ENCODE peak calls at places on chromosome 10, in four cellular contexts. O is cardiac fibroblast, H is BJ, Q is epithelial cell of esophagus. J is an unnamed sample.

GRCh38 chr10:50396491-50397311 is 145.4 kb upstream of the ASAH2 start:
- DNase-seq in H (no peak), Q (peak; percentile 55), O (peak; percentile 78), J (peak; percentile 66)

GRCh38 chr10:6671976-6672375 is 91.9 kb upstream of the PRKCQ start:
- DNase-seq in Q (no peak), O (no peak), H (no peak), J (no peak)

GRCh38 chr10:60331886-60332285 is 57.8 kb downstream of the ANK3 start:
- DNase-seq in O (no peak), H (no peak), Q (no peak), J (no peak)

GRCh38 chr10:91284486-91285090 is 64.1 kb downstream of the PCGF5 start:
- DNase-seq in H (no peak), O (no peak), Q (peak; percentile 7), J (no peak)

GRCh38 chr10:79454259-79454658 is 8.8 kb upstream of the ZCCHC24 start:
- DNase-seq in H (peak; percentile 54), O (peak; percentile 91), Q (peak; percentile 93), J (peak; percentile 93)

GRCh38 chr10:6580279-6581029 is 378 bp upstream of the PRKCQ start:
- DNase-seq in H (peak; percentile 1), O (peak; percentile 21), Q (peak; percentile 70), J (peak; percentile 23)

GRCh38 chr10:93074137-93074596 is 474 bp downstream of the CYP26A1 start:
- DNase-seq in H (no peak), Q (no peak), O (no peak), J (no peak)

GRCh38 chr10:112562803-112563663 is 116.0 kb downstream of the VTI1A start:
- DNase-seq in O (peak; percentile 18), H (no peak), Q (peak; percentile 21), J (peak; percentile 52)

GRCh38 chr10:14328881-14329280 is 1.8 kb downstream of the FRMD4A start:
- DNase-seq in Q (no peak), O (no peak), H (no peak), J (no peak)

GRCh38 chr10:128156999-128157755 is 31.0 kb upstream of the MKI67 start:
- DNase-seq in Q (no peak), H (no peak), O (no peak), J (no peak)

GRCh38 chr10:13928362-13928921 is 341.7 kb downstream of the PRPF18 start:
- DNase-seq in Q (no peak), H (no peak), O (no peak), J (no peak)

GRCh38 chr10:113062977-113063967 is 113.2 kb downstream of the TCF7L2 start:
- DNase-seq in H (no peak), O (no peak), Q (no peak), J (no peak)

GRCh38 chr10:124642076-124642710 is 102.0 kb downstream of the FAM53B start:
- DNase-seq in Q (no peak), O (no peak), H (no peak), J (no peak)

GRCh38 chr10:118701529-118702323 is 53.0 kb downstream of the CACUL1 start:
- DNase-seq in O (peak; percentile 18), H (no peak), Q (no peak), J (no peak)

GRCh38 chr10:119503821-119504220 is 38.7 kb downstream of the RGS10 start:
- DNase-seq in O (no peak), H (no peak), Q (no peak), J (no peak)

GRCh38 chr10:34544400-34544799 is 270.7 kb downstream of the PARD3 start:
- DNase-seq in O (no peak), H (no peak), Q (no peak), J (no peak)

GRCh38 chr10:26485150-26485941 is 47.2 kb downstream of the APBB1IP start:
- DNase-seq in O (peak; percentile 30), H (peak; percentile 29), Q (no peak), J (no peak)

GRCh38 chr10:86342111-86342863 is 24.3 kb downstream of the GRID1 start:
- DNase-seq in O (no peak), H (no peak), Q (no peak), J (no peak)

GRCh38 chr10:109977382-109977806 is 30.4 kb upstream of the ADD3 start:
- DNase-seq in O (peak; percentile 72), Q (no peak), H (no peak), J (no peak)

GRCh38 chr10:555281-555680 is 134.2 kb downstream of the DIP2C start:
- DNase-seq in O (no peak), H (no peak), Q (no peak), J (no peak)

GRCh38 chr10:98261436-98262277 is 6.3 kb downstream of the LOXL4 start:
- DNase-seq in H (no peak), Q (no peak), O (no peak), J (no peak)

GRCh38 chr10:29530112-29530976 is 104.4 kb downstream of the SVIL start:
- DNase-seq in Q (no peak), H (no peak), O (no peak), J (no peak)

GRCh38 chr10:29243061-29243460 is 45.8 kb upstream of the LYZL1 start:
- DNase-seq in O (no peak), H (no peak), Q (no peak), J (no peak)

GRCh38 chr10:11865561-11865960 is 42.4 kb downstream of the PROSER2 start:
- DNase-seq in Q (no peak), O (no peak), H (no peak), J (no peak)

GRCh38 chr10:133276435-133277201 is at the start of gene ADAM8:
- DNase-seq in Q (peak; percentile 51), O (no peak), H (no peak), J (no peak)

GRCh38 chr10:133276100-133276434 is 601 bp downstream of the ADAM8 start:
- DNase-seq in H (no peak), Q (no peak), O (no peak), J (no peak)

GRCh38 chr10:133277277-133277992 is 767 bp upstream of the ADAM8 start:
- DNase-seq in O (no peak), H (no peak), Q (no peak), J (no peak)

GRCh38 chr10:133274751-133275682 is 1.7 kb downstream of the ADAM8 start:
- DNase-seq in H (no peak), O (no peak), Q (peak; percentile 90), J (peak; percentile 77)

DNA sequence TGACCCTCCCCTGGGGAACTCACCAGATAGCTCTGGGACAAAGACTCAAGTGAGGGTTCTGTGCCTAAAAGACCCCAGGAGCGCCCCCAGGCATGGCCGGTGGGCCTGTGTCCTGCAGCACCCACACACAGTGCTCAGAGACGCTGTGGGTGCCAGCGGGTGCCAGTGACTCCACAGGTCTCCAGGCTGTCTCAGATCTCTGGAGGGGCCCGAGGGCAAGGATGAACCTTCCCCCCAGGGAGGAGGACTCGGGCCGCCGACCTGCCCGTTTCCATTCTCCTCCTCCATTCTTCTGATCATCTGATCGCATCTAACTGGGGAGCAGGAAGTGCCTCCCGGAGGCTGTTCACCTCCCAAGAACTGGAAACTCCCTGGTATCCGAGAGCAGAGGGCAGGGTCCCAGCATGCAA is 980 bp downstream of the ADAM8 start:
- DNase-seq in H (no peak), O (no peak), Q (peak; percentile 46), J (peak; percentile 50)
- H3K4me3 ChIP-seq in H (no peak overlapping the region), O (no peak overlapping the region), Q (no peak overlapping the region), J (peak overlapping the region; percentile 37)

GRCh38 chr10:43201545-43202131 is 63.4 kb downstream of the CSGALNACT2 start:
- DNase-seq in H (no peak), O (no peak), Q (no peak), J (no peak)
- H3K4me3 ChIP-seq in H (no peak overlapping the region), O (no peak overlapping the region), Q (no peak overlapping the region), J (no peak overlapping the region)

GRCh38 chr10:72322030-72322279 is 32.8 kb downstream of the DNAJB12 start:
- DNase-seq in Q (no peak), H (no peak), O (no peak), J (no peak)

GRCh38 chr10:72320676-72321247 is 34.0 kb downstream of the DNAJB12 start:
- DNase-seq in O (peak; percentile 100), H (peak; percentile 98), Q (peak; percentile 98), J (peak; percentile 97)

GRCh38 chr10:72319416-72320254 is 35.1 kb downstream of the DNAJB12 start:
- DNase-seq in O (peak; percentile 94), H (no peak), Q (peak; percentile 98), J (peak; percentile 94)

GRCh38 chr10:72322280-72323058 is 32.2 kb downstream of the DNAJB12 start:
- DNase-seq in O (peak; percentile 44), H (no peak), Q (peak; percentile 95), J (peak; percentile 93)

GRCh38 chr10:72321248-72322029 is 33.3 kb downstream of the DNAJB12 start:
- DNase-seq in Q (no peak), O (no peak), H (no peak), J (no peak)
- H3K4me3 ChIP-seq in Q (no peak overlapping the region), O (peak overlapping the region; percentile 24), H (no peak overlapping the region), J (peak overlapping the region; percentile 7)

DNA sequence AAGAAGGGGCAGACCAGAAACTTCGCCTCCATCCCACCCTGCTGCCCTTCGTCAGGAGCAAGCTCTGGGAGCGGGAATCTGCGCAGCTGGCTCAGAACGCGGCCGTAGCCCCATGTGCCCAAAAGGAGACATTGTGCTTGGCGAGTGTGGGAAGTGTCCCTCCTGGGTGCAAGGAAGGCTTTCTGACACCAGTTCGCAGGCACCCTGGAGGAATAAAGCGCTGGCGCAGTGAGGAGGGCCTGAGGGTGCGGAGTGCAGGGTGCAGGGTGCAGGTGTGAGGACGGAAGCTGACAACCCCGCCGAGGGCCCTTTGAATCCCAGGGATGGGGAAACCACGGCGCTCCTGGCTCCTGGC is 811 bp downstream of the SLIT1 start:
- DNase-seq in O (no peak), H (no peak), Q (no peak), J (no peak)
- H3K4me3 ChIP-seq in O (no peak overlapping the region), H (no peak overlapping the region), Q (no peak overlapping the region), J (no peak overlapping the region)

GRCh38 chr10:27741173-27742091 is 4.2 kb downstream of the MKX start:
- DNase-seq in O (no peak), Q (no peak), H (no peak), J (no peak)

GRCh38 chr10:27742926-27743735 is 2.5 kb downstream of the MKX start:
- DNase-seq in H (no peak), Q (peak; percentile 24), O (peak; percentile 11), J (no peak)

GRCh38 chr10:27743736-27744477 is 1.7 kb downstream of the MKX start:
- DNase-seq in Q (peak; percentile 22), O (peak; percentile 9), H (no peak), J (no peak)

GRCh38 chr10:27744478-27745379 is 890 bp downstream of the MKX start:
- DNase-seq in O (peak; percentile 11), H (no peak), Q (peak; percentile 27), J (no peak)

DNA sequence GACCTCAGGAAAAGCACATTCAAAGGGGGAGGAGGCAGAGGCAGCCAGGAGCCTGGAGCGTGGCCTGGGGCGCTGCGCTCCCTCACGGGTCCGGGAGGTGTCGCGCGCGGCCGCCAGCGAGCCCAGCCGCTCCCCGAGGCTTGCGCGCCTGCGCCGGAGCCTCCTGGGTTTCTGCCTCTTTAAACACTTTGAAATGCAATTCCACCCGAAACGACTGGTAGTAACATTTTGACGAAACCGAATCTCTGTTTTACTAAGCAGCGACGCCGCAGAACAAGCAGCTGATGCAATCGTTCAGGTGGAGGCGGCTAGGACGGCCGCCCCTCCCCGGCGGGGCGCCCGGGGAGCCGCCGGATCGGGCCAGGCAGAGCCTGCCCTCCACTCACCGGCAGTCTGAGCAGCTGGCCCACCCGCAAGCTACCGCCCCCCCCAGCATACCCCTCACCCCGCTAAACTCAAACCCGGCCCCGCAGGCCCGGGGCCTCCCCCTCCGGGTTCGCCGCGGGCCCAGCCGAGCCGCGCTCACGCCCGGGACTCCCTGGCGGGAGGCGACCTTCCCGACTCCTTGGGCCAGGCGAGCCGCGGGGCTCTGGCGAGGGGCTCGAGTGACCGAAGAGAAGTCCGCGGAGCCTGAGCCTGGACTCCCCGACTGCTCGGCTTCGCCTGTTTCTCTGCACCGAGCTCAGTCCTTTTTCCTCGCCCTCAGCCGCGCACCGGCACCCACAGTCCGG is 3.3 kb downstream of the MKX start:
- DNase-seq in H (peak; percentile 61), O (peak; percentile 76), Q (peak; percentile 69), J (peak; percentile 41)
- H3K4me3 ChIP-seq in H (peak overlapping the region; percentile 91), O (peak overlapping the region; percentile 47), Q (peak overlapping the region; percentile 49), J (peak overlapping the region; percentile 51)

J was measured in bronchial epithelial cell.